ENCODE peak calls at places on chromosomes 3 and 15, in four cellular contexts. One of them, this sample, is unnamed.

GRCh38 chr15:85831415-85832113 is 36.8 kb upstream of the KLHL25 start:
- DNase-seq in lung: peak; percentile 41
- DNase-seq in CD4-positive, alpha-beta T cell: peak; percentile 19
- DNase-seq in WTC11: peak; percentile 73
- DNase-seq in this sample: no peak

GRCh38 chr3:117019082-117019713 is 309.6 kb downstream of the TUSC7 start:
- DNase-seq in WTC11: peak; percentile 70
- DNase-seq in CD4-positive, alpha-beta T cell: no peak
- DNase-seq in lung: peak; percentile 41
- DNase-seq in this sample: no peak

GRCh38 chr3:148075829-148076716 is 621.6 kb upstream of the AGTR1 start:
- DNase-seq in CD4-positive, alpha-beta T cell: no peak
- DNase-seq in lung: no peak
- DNase-seq in WTC11: peak; percentile 27
- DNase-seq in this sample: no peak

GRCh38 chr3:167372138-167372537 is 8.0 kb downstream of the ZBBX start:
- DNase-seq in lung: no peak
- DNase-seq in CD4-positive, alpha-beta T cell: no peak
- DNase-seq in WTC11: peak; percentile 13
- DNase-seq in this sample: no peak

GRCh38 chr3:183340222-183340621 is 87.2 kb downstream of the B3GNT5 start:
- DNase-seq in lung: no peak
- DNase-seq in WTC11: no peak
- DNase-seq in CD4-positive, alpha-beta T cell: no peak
- DNase-seq in this sample: no peak

GRCh38 chr3:150469031-150469930 is 61.2 kb downstream of the TSC22D2 start:
- DNase-seq in WTC11: no peak
- DNase-seq in CD4-positive, alpha-beta T cell: no peak
- DNase-seq in lung: no peak
- DNase-seq in this sample: no peak

GRCh38 chr3:112619295-112619694 is 21.6 kb downstream of the CCDC80 start:
- DNase-seq in CD4-positive, alpha-beta T cell: no peak
- DNase-seq in WTC11: no peak
- DNase-seq in lung: no peak
- DNase-seq in this sample: no peak

GRCh38 chr15:65416845-65417416 is 5.8 kb downstream of the IGDCC4 start:
- DNase-seq in CD4-positive, alpha-beta T cell: no peak
- DNase-seq in WTC11: peak; percentile 89
- DNase-seq in lung: no peak
- DNase-seq in this sample: no peak

GRCh38 chr3:13939206-13939605 is 59.3 kb upstream of the WNT7A start:
- DNase-seq in WTC11: no peak
- DNase-seq in CD4-positive, alpha-beta T cell: no peak
- DNase-seq in lung: no peak
- DNase-seq in this sample: no peak

GRCh38 chr3:177516130-177517011 is 319.1 kb upstream of the TBL1XR1 start:
- DNase-seq in lung: no peak
- DNase-seq in WTC11: no peak
- DNase-seq in CD4-positive, alpha-beta T cell: no peak
- DNase-seq in this sample: no peak

GRCh38 chr3:87309601-87310000 is 33.2 kb upstream of the POU1F1 start:
- DNase-seq in lung: no peak
- DNase-seq in CD4-positive, alpha-beta T cell: no peak
- DNase-seq in WTC11: no peak
- DNase-seq in this sample: no peak

GRCh38 chr15:99212401-99212800 is 37.0 kb downstream of the TTC23 start:
- DNase-seq in WTC11: no peak
- DNase-seq in CD4-positive, alpha-beta T cell: no peak
- DNase-seq in lung: no peak
- DNase-seq in this sample: no peak

DNA sequence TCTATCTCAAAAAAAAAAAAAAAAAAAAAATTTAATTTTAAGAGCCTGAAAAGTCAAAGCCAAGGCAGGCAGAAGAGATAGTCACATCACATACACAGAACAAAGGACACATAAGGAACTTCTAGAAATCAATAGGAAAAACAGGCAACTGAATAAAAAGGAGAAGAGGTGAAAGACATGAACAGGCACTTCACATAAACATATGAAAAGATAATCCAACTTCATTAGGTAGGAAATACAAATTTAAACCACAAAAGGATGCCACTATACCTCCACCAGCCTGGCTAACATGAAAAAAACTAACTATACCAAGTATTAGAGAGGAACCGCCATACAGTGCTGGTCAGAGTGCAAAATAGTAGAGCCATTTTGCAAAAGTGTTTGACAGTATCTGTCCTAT is 14.1 kb downstream of the CCDC12 start:
- DNase-seq in lung: no peak
- DNase-seq in CD4-positive, alpha-beta T cell: no peak
- DNase-seq in WTC11: no peak
- DNase-seq in this sample: no peak
- TF ChIP-seq CTCF in lung: no peak
- TF ChIP-seq CTCF in CD4-positive, alpha-beta T cell: no peak
- TF ChIP-seq CTCF in WTC11: no peak
- TF ChIP-seq CTCF in this sample: no peak

DNA sequence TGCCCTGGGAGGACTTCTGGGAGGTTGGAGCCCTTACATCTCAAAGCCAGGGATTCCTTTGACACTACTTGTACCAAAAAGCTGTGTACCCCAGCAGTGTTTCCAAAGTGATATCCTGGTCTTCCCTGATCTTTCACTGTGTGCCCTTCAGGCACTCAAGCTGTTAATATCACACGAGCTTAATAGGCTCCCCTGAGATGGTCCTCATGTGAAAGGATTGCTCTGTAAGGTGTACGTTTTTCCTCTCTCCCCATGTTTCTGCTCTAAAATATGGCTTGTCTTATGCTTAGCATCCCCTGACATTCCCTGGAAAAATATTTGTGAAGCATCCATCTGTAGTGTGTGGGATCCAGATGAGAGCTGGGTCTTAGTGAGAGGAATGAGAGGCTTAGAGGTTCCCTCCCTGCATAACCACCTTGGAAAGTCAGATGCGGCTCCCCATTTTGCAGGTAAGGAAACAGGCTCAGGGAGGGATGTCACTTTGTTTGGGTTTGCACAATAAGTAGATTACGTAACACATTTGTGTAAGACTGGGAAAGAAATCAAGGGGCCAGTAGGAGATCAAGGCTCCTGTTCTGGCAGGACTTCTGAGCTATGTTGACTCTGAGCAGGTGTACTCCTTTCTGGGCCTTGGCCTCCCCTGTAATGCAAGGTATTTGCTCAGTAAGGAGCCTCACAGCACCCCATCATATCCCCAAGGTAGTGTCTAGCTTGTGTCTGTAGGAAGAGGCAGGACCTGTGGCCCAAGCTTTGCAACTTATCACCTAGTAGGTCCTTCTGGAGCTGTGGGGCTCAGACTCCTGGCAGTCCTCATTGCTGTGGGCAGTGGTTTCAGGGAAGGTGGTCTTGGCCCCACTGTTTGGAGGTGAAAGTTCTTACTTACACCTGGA is 667 bp upstream of the ACOX2 start:
- DNase-seq in WTC11: no peak
- DNase-seq in CD4-positive, alpha-beta T cell: no peak
- DNase-seq in lung: no peak
- DNase-seq in this sample: no peak
- TF ChIP-seq CTCF in WTC11: no peak
- TF ChIP-seq CTCF in CD4-positive, alpha-beta T cell: no peak
- TF ChIP-seq CTCF in lung: no peak
- TF ChIP-seq CTCF in this sample: no peak

DNA sequence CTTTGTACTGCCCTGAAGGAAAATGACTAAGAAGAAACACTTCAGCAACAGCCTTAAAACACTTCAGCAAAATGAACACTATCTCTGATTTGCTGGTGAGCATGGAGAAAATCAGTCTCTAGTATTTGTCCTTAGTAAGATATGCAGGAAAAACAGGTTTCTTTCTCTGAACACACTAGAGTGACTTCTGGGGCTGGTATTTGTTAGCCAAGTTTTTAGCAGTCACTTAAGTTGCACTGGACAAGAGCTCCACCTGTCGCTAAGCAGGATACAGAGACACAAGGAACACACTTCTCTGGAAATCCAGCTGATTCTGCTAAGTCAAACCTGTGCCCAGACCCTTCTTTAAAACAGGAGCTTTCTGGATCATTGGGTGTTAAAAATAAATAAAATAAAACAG is 65.3 kb downstream of the CHAC1 start:
- DNase-seq in CD4-positive, alpha-beta T cell: no peak
- DNase-seq in lung: peak; percentile 37
- DNase-seq in WTC11: no peak
- DNase-seq in this sample: no peak
- TF ChIP-seq CTCF in CD4-positive, alpha-beta T cell: no peak
- TF ChIP-seq CTCF in lung: peak; percentile 35
- TF ChIP-seq CTCF in WTC11: no peak
- TF ChIP-seq CTCF in this sample: no peak

DNA sequence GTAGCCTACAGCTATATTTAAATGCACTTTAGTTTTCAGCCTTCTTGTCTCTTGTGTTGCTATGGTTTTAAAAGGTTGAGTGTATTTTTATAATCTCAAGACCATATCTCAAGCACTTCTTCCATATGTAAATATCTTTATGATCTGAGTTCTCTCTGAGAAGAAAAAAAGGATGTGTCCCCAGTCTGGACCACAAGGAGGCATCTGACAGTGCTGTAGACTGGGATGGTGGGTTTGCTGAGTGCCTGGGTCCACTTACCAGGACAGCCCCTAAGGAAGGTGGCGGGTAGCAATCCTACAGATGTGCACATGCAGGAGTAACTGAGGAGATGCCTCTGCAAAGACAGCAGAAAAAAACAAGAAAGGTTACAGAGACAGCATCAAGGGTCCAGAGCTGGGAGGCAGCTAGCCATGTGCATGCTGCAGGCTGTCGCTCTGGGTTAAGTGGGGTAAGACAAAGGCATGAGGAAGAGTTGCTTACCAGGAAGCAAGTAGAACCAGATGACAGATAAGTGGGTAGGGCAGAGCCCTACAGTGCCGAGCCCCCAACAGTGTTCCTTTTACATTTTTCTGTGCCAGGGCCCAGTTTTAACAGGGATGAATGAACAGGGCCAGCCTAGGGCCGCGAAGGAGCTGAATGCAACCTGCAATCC is 70.5 kb upstream of the SNRK start:
- DNase-seq in CD4-positive, alpha-beta T cell: no peak
- DNase-seq in lung: no peak
- DNase-seq in WTC11: no peak
- DNase-seq in this sample: no peak
- TF ChIP-seq CTCF in CD4-positive, alpha-beta T cell: no peak
- TF ChIP-seq CTCF in lung: no peak
- TF ChIP-seq CTCF in WTC11: no peak
- TF ChIP-seq CTCF in this sample: no peak

DNA sequence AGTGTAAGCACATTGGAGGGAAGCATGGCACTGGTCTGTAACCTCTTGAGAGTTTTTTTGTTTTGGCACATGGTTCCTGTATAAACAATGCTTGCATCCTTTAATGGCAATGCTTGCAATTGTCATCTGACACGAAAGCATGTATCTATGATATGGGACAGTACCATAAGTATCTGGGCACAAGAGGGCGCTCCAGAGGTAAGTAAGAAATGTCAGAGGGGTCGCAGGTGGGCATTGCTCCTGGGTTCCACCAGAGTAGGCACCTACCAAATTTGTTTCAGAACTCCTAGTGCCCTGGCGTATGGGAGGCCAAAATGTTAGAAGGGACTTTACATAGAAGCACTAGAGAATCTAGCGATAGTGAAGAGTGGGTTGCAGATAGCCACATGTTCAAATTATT is 58.7 kb upstream of the BCHE start:
- DNase-seq in CD4-positive, alpha-beta T cell: no peak
- DNase-seq in WTC11: peak; percentile 85
- DNase-seq in lung: no peak
- DNase-seq in this sample: no peak
- TF ChIP-seq CTCF in CD4-positive, alpha-beta T cell: no peak
- TF ChIP-seq CTCF in WTC11: peak; percentile 64
- TF ChIP-seq CTCF in lung: no peak
- TF ChIP-seq CTCF in this sample: no peak

GRCh38 chr3:89314454-89314853 is 207.0 kb downstream of the EPHA3 start:
- DNase-seq in lung: no peak
- DNase-seq in CD4-positive, alpha-beta T cell: no peak
- DNase-seq in WTC11: no peak
- DNase-seq in this sample: no peak
- TF ChIP-seq CTCF in lung: no peak
- TF ChIP-seq CTCF in CD4-positive, alpha-beta T cell: no peak
- TF ChIP-seq CTCF in WTC11: no peak
- TF ChIP-seq CTCF in this sample: no peak

GRCh38 chr3:35012210-35012609 is 627.1 kb upstream of the ARPP21 start:
- DNase-seq in lung: no peak
- DNase-seq in WTC11: no peak
- DNase-seq in CD4-positive, alpha-beta T cell: no peak
- DNase-seq in this sample: no peak
- TF ChIP-seq CTCF in lung: no peak
- TF ChIP-seq CTCF in WTC11: no peak
- TF ChIP-seq CTCF in CD4-positive, alpha-beta T cell: no peak
- TF ChIP-seq CTCF in this sample: no peak

DNA sequence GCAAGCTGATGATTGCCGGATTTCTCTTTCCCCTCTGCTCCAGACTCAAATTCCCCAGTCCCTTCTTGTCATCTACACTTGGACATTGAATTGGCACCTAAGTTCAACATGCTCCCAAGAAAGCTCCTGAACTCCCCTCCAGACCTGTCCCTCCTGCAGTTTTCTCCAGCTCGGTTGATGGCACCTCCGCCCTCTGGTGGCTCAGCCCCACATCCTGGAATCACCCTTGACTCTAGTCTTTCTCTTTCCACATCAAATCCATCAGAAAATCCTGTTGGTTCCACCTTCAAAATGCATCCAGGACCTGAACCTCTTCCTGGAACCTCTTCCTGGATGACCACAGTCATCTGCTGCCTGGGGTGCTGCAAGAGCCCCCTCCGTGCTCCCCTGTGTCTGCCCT is 60.1 kb downstream of the RASGRF1 start:
- DNase-seq in WTC11: no peak
- DNase-seq in lung: no peak
- DNase-seq in CD4-positive, alpha-beta T cell: no peak
- DNase-seq in this sample: no peak
- TF ChIP-seq CTCF in WTC11: no peak
- TF ChIP-seq CTCF in lung: no peak
- TF ChIP-seq CTCF in CD4-positive, alpha-beta T cell: no peak
- TF ChIP-seq CTCF in this sample: no peak

GRCh38 chr3:134311693-134312071 is 61.0 kb upstream of the RYK start:
- DNase-seq in CD4-positive, alpha-beta T cell: no peak
- DNase-seq in WTC11: no peak
- DNase-seq in lung: no peak
- DNase-seq in this sample: no peak

GRCh38 chr3:134313839-134314587 is 60.2 kb downstream of the AMOTL2 start:
- DNase-seq in WTC11: no peak
- DNase-seq in CD4-positive, alpha-beta T cell: no peak
- DNase-seq in lung: no peak
- DNase-seq in this sample: no peak

GRCh38 chr3:134312873-134313838 is 61.1 kb downstream of the AMOTL2 start:
- DNase-seq in lung: peak; percentile 73
- DNase-seq in WTC11: peak; percentile 85
- DNase-seq in CD4-positive, alpha-beta T cell: no peak
- DNase-seq in this sample: no peak

GRCh38 chr3:134311265-134311664 is 60.6 kb upstream of the RYK start:
- DNase-seq in WTC11: no peak
- DNase-seq in lung: no peak
- DNase-seq in CD4-positive, alpha-beta T cell: no peak
- DNase-seq in this sample: no peak

GRCh38 chr3:134312072-134312872 is 61.6 kb upstream of the RYK start:
- DNase-seq in WTC11: peak; percentile 55
- DNase-seq in CD4-positive, alpha-beta T cell: no peak
- DNase-seq in lung: peak; percentile 86
- DNase-seq in this sample: no peak
- TF ChIP-seq CTCF in WTC11: no peak
- TF ChIP-seq CTCF in CD4-positive, alpha-beta T cell: no peak
- TF ChIP-seq CTCF in lung: no peak
- TF ChIP-seq CTCF in this sample: no peak